ENCODE peak calls at places on chromosomes 7 and 10, in ten cellular contexts. R is uterus; Z is ovary; X is psoas muscle; V is tibial artery; Y is right cardiac atrium; E is thyroid gland; A is CD8-positive, alpha-beta memory T cell; L is HCT116; G is prostate gland. H is an unnamed sample. For H3K27me3 and H3K4me1, the result is how much of the 10 kb centered on the place peaks cover.

GRCh38 chr7:138460176-138460648 is at the start of gene TRIM24:
- DNase-seq in R (no peak), Z (no peak), X (peak), V (no peak), Y (peak), E (no peak), A (peak), L (no peak), G (no peak), H (peak)

GRCh38 chr7:74480861-74481417 is 27.2 kb downstream of the GTF2IRD1 start:
- DNase-seq in R (peak), Z (peak), X (peak), V (peak), Y (peak), E (peak), A (no peak), L (no peak), G (no peak), H (no peak)

GRCh38 chr7:91266931-91267557 is 2.8 kb downstream of the FZD1 start:
- DNase-seq in R (no peak), Z (peak), X (no peak), V (no peak), Y (peak), E (peak), A (no peak), L (no peak), G (peak), H (no peak)

GRCh38 chr7:150936018-150936417 is 42.1 kb downstream of the KCNH2 start:
- DNase-seq in R (no peak), Z (no peak), X (no peak), V (no peak), Y (no peak), E (no peak), A (no peak), L (no peak), G (no peak), H (no peak)

GRCh38 chr7:3918576-3918975 is 617.5 kb downstream of the SDK1 start:
- DNase-seq in R (no peak), Z (no peak), X (no peak), V (no peak), Y (no peak), E (no peak), A (no peak), L (no peak), G (no peak), H (no peak)

GRCh38 chr10:88962336-88962735 is 9.8 kb upstream of the ACTA2 start:
- DNase-seq in R (no peak), Z (no peak), X (no peak), V (no peak), Y (no peak), E (no peak), A (no peak), L (no peak), G (no peak), H (no peak)

GRCh38 chr10:794382-794956 is 105.0 kb upstream of the DIP2C start:
- DNase-seq in R (peak), Z (peak), X (peak), V (peak), Y (no peak), E (no peak), A (no peak), L (no peak), G (no peak), H (no peak)

GRCh38 chr7:960269-960871 is 5.9 kb upstream of the ADAP1 start:
- DNase-seq in R (no peak), Z (peak), X (no peak), V (no peak), Y (peak), E (no peak), A (no peak), L (no peak), G (no peak), H (no peak)

GRCh38 chr10:73439055-73439454 is 5.7 kb upstream of the MSS51 start:
- DNase-seq in R (no peak), Z (no peak), X (no peak), V (no peak), Y (no peak), E (no peak), A (no peak), L (no peak), G (no peak), H (no peak)

GRCh38 chr10:70296406-70296899 is 12.6 kb upstream of the NPFFR1 start:
- DNase-seq in R (peak), Z (peak), X (peak), V (peak), Y (peak), E (peak), A (no peak), L (peak), G (no peak), H (peak)

GRCh38 chr7:584820-585219 is 65.2 kb upstream of the PDGFA start:
- DNase-seq in R (no peak), Z (no peak), X (no peak), V (no peak), Y (peak), E (no peak), A (no peak), L (no peak), G (no peak), H (no peak)

GRCh38 chr7:107539824-107540223 is 23.9 kb downstream of the COG5 start:
- DNase-seq in R (no peak), Z (no peak), X (no peak), V (no peak), Y (no peak), E (no peak), A (no peak), L (no peak), G (no peak), H (no peak)

GRCh38 chr7:106050002-106050742 is 61.9 kb downstream of the SYPL1 start:
- DNase-seq in R (peak), Z (peak), X (no peak), V (no peak), Y (peak), E (no peak), A (no peak), L (no peak), G (no peak), H (no peak)

GRCh38 chr10:131850490-131850880 is 50.3 kb upstream of the PPP2R2D start:
- DNase-seq in R (no peak), Z (no peak), X (no peak), V (no peak), Y (no peak), E (no peak), A (no peak), L (no peak), G (no peak), H (no peak)

GRCh38 chr7:43014374-43014773 is 82.2 kb downstream of the MRPL32 start:
- DNase-seq in R (no peak), Z (no peak), X (no peak), V (no peak), Y (no peak), E (no peak), A (no peak), L (no peak), G (no peak), H (no peak)

GRCh38 chr10:132521041-132521465 is 16.5 kb upstream of the INPP5A start:
- DNase-seq in R (peak), Z (peak), X (no peak), V (peak), Y (no peak), E (no peak), A (no peak), L (no peak), G (no peak), H (peak)

GRCh38 chr10:58651040-58651439 is 138.4 kb downstream of the BICC1 start:
- DNase-seq in R (no peak), Z (no peak), X (no peak), V (peak), Y (no peak), E (no peak), A (no peak), L (no peak), G (no peak), H (no peak)

GRCh38 chr7:6375346-6376101 is 72.2 kb downstream of the DAGLB start:
- DNase-seq in R (no peak), Z (no peak), X (no peak), V (no peak), Y (no peak), E (no peak), A (peak), L (no peak), G (no peak), H (no peak)

GRCh38 chr7:6380310-6381095 is 67.3 kb downstream of the DAGLB start:
- DNase-seq in R (no peak), Z (no peak), X (no peak), V (no peak), Y (no peak), E (no peak), A (no peak), L (no peak), G (no peak), H (no peak)

GRCh38 chr7:6379881-6380280 is 67.9 kb downstream of the DAGLB start:
- DNase-seq in R (no peak), Z (no peak), X (no peak), V (no peak), Y (no peak), E (no peak), A (no peak), L (no peak), G (no peak), H (no peak)

GRCh38 chr7:6382797-6383196 is 65.0 kb downstream of the DAGLB start:
- DNase-seq in R (no peak), Z (no peak), X (no peak), V (no peak), Y (no peak), E (no peak), A (no peak), L (no peak), G (no peak), H (no peak)

GRCh38 chr7:6376820-6377219 is 70.9 kb downstream of the DAGLB start:
- DNase-seq in R (no peak), Z (no peak), X (no peak), V (no peak), Y (no peak), E (no peak), A (no peak), L (no peak), G (no peak), H (no peak)
- H3K27ac ChIP-seq in R (no peak), Z (no peak), X (peak), V (no peak), Y (no peak), E (no peak), A (no peak), L (no peak), G (no peak), H (no peak)

GRCh38 chr10:120948889-120949382 is 97.8 kb downstream of the WDR11 start:
- DNase-seq in R (peak), Z (peak), X (peak), V (peak), Y (peak), E (peak), A (peak), L (peak), G (no peak), H (no peak)

GRCh38 chr10:120953897-120954296 is 102.7 kb downstream of the WDR11 start:
- DNase-seq in R (no peak), Z (no peak), X (no peak), V (no peak), Y (no peak), E (no peak), A (no peak), L (no peak), G (no peak), H (no peak)

GRCh38 chr10:120949511-120950102 is 98.4 kb downstream of the WDR11 start:
- DNase-seq in R (no peak), Z (peak), X (no peak), V (no peak), Y (no peak), E (no peak), A (no peak), L (no peak), G (no peak), H (no peak)

GRCh38 chr10:120950103-120950561 is 99.0 kb downstream of the WDR11 start:
- DNase-seq in R (no peak), Z (peak), X (no peak), V (no peak), Y (no peak), E (no peak), A (no peak), L (no peak), G (no peak), H (no peak)

DNA sequence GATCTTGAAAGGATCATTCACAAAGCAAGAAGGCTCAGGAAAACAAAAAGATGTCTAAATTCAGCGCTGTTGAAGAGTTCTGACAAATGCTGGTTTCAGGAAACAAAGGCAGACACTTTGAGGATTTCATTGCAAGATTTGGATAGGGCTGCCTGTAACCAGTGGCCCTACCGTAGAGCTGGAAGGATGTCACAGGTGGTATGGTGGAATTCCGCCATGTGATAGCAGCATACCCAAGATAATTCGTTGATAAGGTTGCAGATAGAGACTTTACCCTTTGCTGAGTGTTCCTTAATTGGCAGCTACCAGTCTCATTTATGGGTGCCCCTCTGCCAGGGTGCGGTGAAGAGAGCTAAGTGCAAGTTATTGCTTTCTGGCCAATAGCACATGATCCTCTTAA is 100.1 kb downstream of the WDR11 start:
- DNase-seq in R (no peak), Z (no peak), X (no peak), V (no peak), Y (no peak), E (no peak), A (no peak), L (no peak), G (no peak), H (no peak)
- H3K27me3 ChIP-seq in R (under half), Z (under half), X (under half), V (under half), Y (under half), E (under half), A (under half), L (under half), G (under half), H (under half)

DNA sequence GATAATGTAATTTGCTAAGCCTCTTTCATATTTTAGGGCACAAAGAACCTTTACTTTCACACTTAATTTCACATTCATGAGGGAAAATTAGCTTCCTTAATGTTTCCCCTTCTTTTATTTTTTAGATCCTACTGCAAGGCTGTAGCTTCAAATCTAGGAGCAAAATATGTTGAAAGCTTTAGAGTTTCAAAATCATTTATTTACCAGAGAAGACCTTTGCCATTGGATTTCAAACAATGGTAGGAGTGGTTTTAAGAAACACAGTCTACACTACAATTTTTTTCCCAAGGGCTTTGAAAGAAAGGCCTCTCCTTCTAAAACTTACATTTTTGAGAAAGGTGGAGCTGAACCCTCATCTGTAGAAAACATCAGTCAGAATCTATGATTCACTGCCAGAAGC is 43.3 kb upstream of the MEOX2 start:
- DNase-seq in R (no peak), Z (no peak), X (no peak), V (no peak), Y (no peak), E (no peak), A (no peak), L (no peak), G (no peak), H (no peak)
- H3K4me1 ChIP-seq in R (under half), Z (under half), X (under half), V (under half), Y (under half), E (under half), A (under half), L (under half), G (under half), H (under half)

GRCh38 chr10:30758341-30758740 is 128.8 kb upstream of the LYZL2 start:
- DNase-seq in R (no peak), Z (no peak), X (no peak), V (no peak), Y (no peak), E (no peak), A (no peak), L (no peak), G (no peak), H (no peak)

GRCh38 chr10:30752481-30752881 is 122.9 kb upstream of the LYZL2 start:
- DNase-seq in R (no peak), Z (no peak), X (no peak), V (no peak), Y (peak), E (no peak), A (no peak), L (no peak), G (no peak), H (no peak)

GRCh38 chr10:30756151-30756550 is 126.6 kb upstream of the LYZL2 start:
- DNase-seq in R (no peak), Z (no peak), X (no peak), V (no peak), Y (no peak), E (no peak), A (no peak), L (no peak), G (no peak), H (no peak)

GRCh38 chr10:30756896-30757295 is 127.3 kb upstream of the LYZL2 start:
- DNase-seq in R (no peak), Z (no peak), X (no peak), V (no peak), Y (no peak), E (no peak), A (no peak), L (no peak), G (no peak), H (no peak)

DNA sequence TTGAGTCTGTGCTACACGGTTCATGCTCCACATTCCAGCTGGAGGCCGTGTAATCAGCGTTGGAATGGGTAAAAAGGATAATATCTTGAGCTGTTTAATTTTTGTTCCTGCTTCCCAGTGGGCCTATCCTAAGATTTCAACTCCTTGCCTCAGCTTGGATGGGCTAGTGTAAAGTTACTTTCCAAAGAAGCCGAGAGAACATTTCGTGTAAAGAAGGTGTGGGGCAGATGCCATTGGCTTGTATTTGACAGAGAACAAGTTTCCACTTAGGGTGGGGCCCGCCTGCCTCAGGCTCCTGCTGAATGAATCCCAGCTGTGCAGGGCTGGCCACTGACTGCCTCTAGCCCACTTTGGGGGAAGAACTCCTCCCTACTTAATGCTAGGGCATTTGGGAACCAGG is 125.9 kb upstream of the LYZL2 start:
- DNase-seq in R (no peak), Z (no peak), X (no peak), V (no peak), Y (no peak), E (no peak), A (no peak), L (no peak), G (no peak), H (no peak)
- H3K27ac ChIP-seq in R (peak), Z (no peak), X (peak), V (no peak), Y (no peak), E (no peak), A (no peak), L (no peak), G (no peak), H (no peak)

GRCh38 chr7:102326156-102326914 is 29.9 kb downstream of the SPDYE6 start:
- DNase-seq in R (no peak), Z (no peak), X (no peak), V (no peak), Y (no peak), E (no peak), A (no peak), L (no peak), G (no peak), H (no peak)
- H3K27me3 ChIP-seq in R (under half), Z (under half), X (under half), V (under half), Y (under half), E (under half), A (under half), L (under half), G (under half), H (under half)

GRCh38 chr7:135970045-135970444 is 7.1 kb downstream of the MTPN start:
- DNase-seq in R (no peak), Z (no peak), X (no peak), V (no peak), Y (no peak), E (no peak), A (no peak), L (no peak), G (no peak), H (no peak)
- H3K4me1 ChIP-seq in R (under half), Z (under half), X (under half), V (under half), Y (under half), E (under half), A (half or more), L (under half), G (under half), H (under half)

GRCh38 chr7:81624021-81624630 is 145.7 kb downstream of the HGF start:
- DNase-seq in R (no peak), Z (no peak), X (no peak), V (no peak), Y (no peak), E (no peak), A (no peak), L (no peak), G (no peak), H (no peak)
- H3K27ac ChIP-seq in R (no peak), Z (no peak), X (no peak), V (no peak), Y (no peak), E (no peak), A (no peak), L (no peak), G (no peak), H (no peak)

H was measured in thoracic aorta.